ENCODE peak calls at places on chromosomes 11 and 22, in nine cellular contexts. Q, J, B, I, X, W, F, D and S are unnamed samples.

GRCh38 chr11:17987826-17988225 is 25.0 kb downstream of the SERGEF start:
- DNase-seq in I (no peak), J (no peak), F (no peak), D (no peak), W (no peak), Q (no peak), B (no peak), X (no peak), S (no peak)

GRCh38 chr11:35617316-35617686 is 959 bp upstream of the FJX1 start:
- DNase-seq in F (no peak), B (no peak), W (no peak), J (no peak), I (no peak), X (no peak), Q (no peak), D (no peak), S (no peak)

GRCh38 chr11:34086554-34087278 is 18.7 kb upstream of the NAT10 start:
- DNase-seq in X (no peak), Q (no peak), D (peak), I (no peak), F (no peak), W (no peak), B (no peak), J (no peak), S (no peak)

GRCh38 chr11:9210224-9210921 is 54.8 kb downstream of the DENND5A start:
- DNase-seq in D (no peak), J (no peak), I (no peak), X (no peak), W (no peak), B (no peak), F (no peak), Q (no peak), S (no peak)

GRCh38 chr22:20946991-20947390 is 20.1 kb upstream of the AIFM3 start:
- DNase-seq in W (no peak), Q (no peak), I (no peak), X (no peak), J (no peak), D (no peak), F (no peak), B (no peak), S (no peak)

GRCh38 chr22:46233231-46233630 is 16.9 kb downstream of the CDPF1 start:
- DNase-seq in F (no peak), Q (no peak), W (no peak), J (no peak), B (no peak), D (peak), X (no peak), I (no peak), S (no peak)

GRCh38 chr11:115920841-115921480 is 416.7 kb upstream of the CADM1 start:
- DNase-seq in Q (no peak), X (no peak), F (no peak), D (no peak), J (no peak), I (no peak), B (no peak), W (no peak), S (peak)

GRCh38 chr11:31955838-31956237 is 135.0 kb upstream of the RCN1 start:
- DNase-seq in X (no peak), J (no peak), B (no peak), F (no peak), I (no peak), Q (no peak), W (no peak), D (no peak), S (no peak)

GRCh38 chr11:115612331-115612730 is 108.1 kb upstream of the CADM1 start:
- DNase-seq in B (peak), I (no peak), D (peak), F (no peak), Q (no peak), W (no peak), J (no peak), X (no peak), S (no peak)

GRCh38 chr11:2303627-2304155 is 1.9 kb downstream of the TSPAN32 start:
- DNase-seq in X (no peak), D (no peak), B (no peak), I (no peak), Q (no peak), W (no peak), F (peak), J (no peak), S (no peak)

GRCh38 chr11:35235498-35235897 is 96.5 kb downstream of the CD44 start:
- DNase-seq in B (no peak), J (no peak), W (no peak), F (no peak), D (no peak), Q (no peak), X (no peak), I (no peak), S (no peak)

GRCh38 chr22:48926663-48927062 is 901.0 kb downstream of the BRD1 start:
- DNase-seq in F (no peak), W (no peak), I (no peak), B (no peak), D (no peak), Q (no peak), X (no peak), J (no peak), S (peak)

GRCh38 chr11:394858-395655 is 1.0 kb downstream of the PKP3 start:
- DNase-seq in F (no peak), J (no peak), I (no peak), Q (no peak), D (no peak), B (no peak), W (no peak), X (no peak), S (no peak)

GRCh38 chr11:100939581-100939980 is 190.0 kb downstream of the PGR start:
- DNase-seq in F (no peak), D (no peak), I (no peak), X (no peak), Q (no peak), J (no peak), W (no peak), B (no peak), S (no peak)

GRCh38 chr11:11731311-11732083 is 109.7 kb upstream of the GALNT18 start:
- DNase-seq in J (no peak), X (no peak), F (no peak), W (peak), D (peak), I (no peak), Q (no peak), B (no peak), S (peak)

GRCh38 chr11:87374206-87374793 is 336.6 kb downstream of the TMEM135 start:
- DNase-seq in X (no peak), I (no peak), D (no peak), W (no peak), B (no peak), J (no peak), Q (no peak), F (no peak), S (no peak)

GRCh38 chr11:117180020-117180419 is 1.5 kb downstream of the SIDT2 start:
- DNase-seq in W (no peak), J (no peak), F (no peak), I (no peak), D (no peak), X (no peak), B (no peak), Q (no peak), S (no peak)

GRCh38 chr11:126357055-126357962 is 1.8 kb downstream of the ST3GAL4 start:
- DNase-seq in D (no peak), F (no peak), I (peak), Q (no peak), X (no peak), J (no peak), W (no peak), B (no peak), S (no peak)

GRCh38 chr11:12403995-12404345 is 26.6 kb downstream of the PARVA start:
- DNase-seq in F (no peak), I (no peak), X (no peak), Q (no peak), D (no peak), J (no peak), W (no peak), B (no peak), S (no peak)

GRCh38 chr11:8011981-8012444 is 24.9 kb downstream of the EIF3F start:
- DNase-seq in J (no peak), I (no peak), X (no peak), W (no peak), Q (no peak), D (peak), B (no peak), F (no peak), S (no peak)

GRCh38 chr22:46432164-46433068 is 96.9 kb downstream of the TRMU start:
- DNase-seq in W (no peak), X (peak), D (peak), J (peak), B (no peak), Q (peak), I (no peak), F (no peak), S (no peak)

GRCh38 chr22:50599816-50600454 is 658 bp upstream of the MAPK8IP2 start:
- DNase-seq in B (peak), X (peak), Q (peak), W (peak), I (peak), F (no peak), J (peak), D (no peak), S (no peak)

GRCh38 chr11:133901999-133902398 is 54.8 kb downstream of the IGSF9B start:
- DNase-seq in J (no peak), B (no peak), F (no peak), X (no peak), W (no peak), I (no peak), D (no peak), Q (no peak), S (no peak)

GRCh38 chr22:32048069-32048468 is 5.0 kb downstream of the SLC5A1 start:
- DNase-seq in I (no peak), Q (no peak), F (no peak), W (no peak), X (no peak), J (no peak), D (no peak), B (no peak), S (no peak)

GRCh38 chr11:71562120-71562519 is 3.2 kb upstream of the KRTAP5-10 start:
- DNase-seq in F (no peak), Q (no peak), I (no peak), D (peak), J (no peak), X (no peak), B (no peak), W (no peak), S (no peak)

GRCh38 chr11:112793416-112793815 is 167.8 kb upstream of the NCAM1 start:
- DNase-seq in I (no peak), W (peak), J (no peak), F (no peak), D (peak), X (no peak), B (no peak), Q (no peak), S (no peak)

GRCh38 chr22:33922268-33922667 is 2.0 kb upstream of the LARGE1 start:
- DNase-seq in D (no peak), Q (no peak), B (peak), F (no peak), W (no peak), J (peak), X (peak), I (peak), S (no peak)

GRCh38 chr11:127590319-127590718 is 589.7 kb upstream of the KIRREL3 start:
- DNase-seq in D (no peak), W (no peak), F (no peak), B (no peak), I (no peak), X (no peak), Q (no peak), J (no peak), S (no peak)

GRCh38 chr11:3014314-3014938 is 22.3 kb upstream of the NAP1L4 start:
- DNase-seq in I (no peak), F (no peak), D (no peak), Q (no peak), J (peak), X (peak), B (no peak), W (no peak), S (no peak)

GRCh38 chr22:32746715-32747114 is 54.8 kb upstream of the TIMP3 start:
- DNase-seq in D (no peak), J (no peak), W (no peak), I (no peak), X (no peak), B (no peak), F (no peak), Q (no peak), S (no peak)

GRCh38 chr22:47133263-47133662 is 370.8 kb downstream of the TBC1D22A start:
- DNase-seq in J (no peak), D (no peak), X (no peak), F (no peak), Q (no peak), I (no peak), W (no peak), B (no peak), S (no peak)

GRCh38 chr11:1507381-1508140 is 21.0 kb upstream of the MOB2 start:
- DNase-seq in D (no peak), I (peak), J (no peak), B (no peak), Q (no peak), W (no peak), X (no peak), F (peak), S (no peak)

GRCh38 chr11:88626216-88626615 is 288.7 kb upstream of the CTSC start:
- DNase-seq in F (no peak), Q (no peak), B (no peak), D (no peak), I (no peak), W (no peak), J (no peak), X (no peak), S (no peak)

GRCh38 chr11:95897731-95898130 is 26.2 kb downstream of the MTMR2 start:
- DNase-seq in B (no peak), W (no peak), Q (no peak), X (no peak), J (no peak), I (no peak), F (no peak), D (no peak), S (no peak)